ENCODE peak calls at places on chromosomes 11 and 22, in five cellular contexts. F is uterus; Z is adrenal gland; P is effector memory CD4-positive, alpha-beta T cell; I is sigmoid colon. E is an unnamed sample.

GRCh38 chr22:39545310-39546063 is 12.9 kb upstream of the RPS19BP1 start:
- DNase-seq in P (no peak), Z (no peak), I (no peak), F (no peak), E (peak; percentile 65)

GRCh38 chr11:76686261-76687079 is 15.9 kb upstream of the LRRC32 start:
- DNase-seq in P (no peak), I (no peak), Z (no peak), F (no peak), E (no peak)

GRCh38 chr11:77993902-77994301 is 566 bp downstream of the INTS4 start:
- DNase-seq in Z (no peak), F (no peak), P (no peak), I (no peak), E (no peak)

GRCh38 chr22:47633111-47633510 is 870.7 kb downstream of the TBC1D22A start:
- DNase-seq in Z (no peak), I (no peak), P (no peak), F (no peak), E (no peak)

GRCh38 chr22:33923660-33924246 is 3.5 kb upstream of the LARGE1 start:
- DNase-seq in I (peak; percentile 75), F (peak; percentile 77), Z (peak; percentile 85), P (no peak), E (peak; percentile 56)

GRCh38 chr11:14055936-14056335 is 93.4 kb downstream of the SPON1 start:
- DNase-seq in Z (no peak), F (no peak), P (no peak), I (no peak), E (no peak)

GRCh38 chr11:77879218-77879617 is 58.3 kb downstream of the AAMDC start:
- DNase-seq in Z (no peak), I (peak; percentile 82), F (peak; percentile 47), P (no peak), E (no peak)

GRCh38 chr11:31764766-31765165 is 46.4 kb downstream of the PAX6 start:
- DNase-seq in I (no peak), P (no peak), Z (no peak), F (no peak), E (no peak)

GRCh38 chr11:26621147-26621546 is 49.1 kb upstream of the MUC15 start:
- DNase-seq in F (no peak), Z (no peak), I (no peak), P (no peak), E (no peak)

GRCh38 chr11:128469220-128469619 is 118.1 kb downstream of the ETS1 start:
- DNase-seq in F (no peak), P (no peak), Z (no peak), I (no peak), E (no peak)
- H3K4me1 ChIP-seq in F (no peaks in the 10 kb centered on the region), P (peaks cover 94% of the 10 kb centered on the region), Z (peaks cover 6% of the 10 kb centered on the region), I (peaks cover 38% of the 10 kb centered on the region), E (no peaks in the 10 kb centered on the region)

GRCh38 chr22:20175597-20175900 is 24.7 kb upstream of the CCDC188 start:
- DNase-seq in P (no peak), I (no peak), Z (no peak), F (no peak), E (no peak)

GRCh38 chr22:20178075-20178921 is 27.4 kb upstream of the CCDC188 start:
- DNase-seq in I (no peak), F (no peak), Z (no peak), P (no peak), E (no peak)

GRCh38 chr22:20177217-20177911 is 26.5 kb upstream of the CCDC188 start:
- DNase-seq in Z (no peak), F (no peak), I (no peak), P (no peak), E (no peak)

GRCh38 chr22:20174785-20175596 is 24.1 kb upstream of the CCDC188 start:
- DNase-seq in I (no peak), F (no peak), Z (no peak), P (no peak), E (no peak)

DNA sequence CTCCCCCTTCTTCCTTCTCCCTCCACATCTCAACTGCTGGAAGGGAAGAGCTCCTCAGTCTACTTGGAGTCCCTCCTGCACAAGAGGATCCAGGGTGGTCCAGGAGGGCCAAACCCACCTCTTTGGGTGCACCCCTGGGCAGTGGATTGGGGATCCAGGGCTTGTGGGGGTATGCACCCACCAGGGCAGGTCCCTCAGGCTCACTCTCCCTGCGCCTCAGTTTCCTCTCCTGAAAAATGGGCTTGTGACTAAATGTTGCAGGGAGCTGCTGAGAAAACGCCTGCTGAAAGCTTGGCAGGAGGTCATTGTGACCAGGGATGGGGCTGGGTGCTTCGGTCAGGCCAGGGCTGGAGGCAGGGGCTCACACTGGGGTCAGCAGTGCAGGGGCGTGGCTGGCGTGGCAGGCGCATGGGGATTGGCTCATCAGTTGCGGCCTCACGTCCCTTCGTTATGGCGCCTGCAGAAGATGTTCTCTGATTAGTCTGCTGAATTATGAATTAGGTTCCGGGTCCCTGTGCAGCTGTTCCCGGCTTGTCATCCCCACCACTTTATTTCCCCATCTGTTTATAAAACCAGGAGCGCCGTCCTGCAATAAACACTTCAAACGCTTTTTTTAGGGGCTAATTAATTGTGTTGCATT is 25.7 kb upstream of the CCDC188 start:
- DNase-seq in P (no peak), F (no peak), I (no peak), Z (no peak), E (no peak)
- H3K4me3 ChIP-seq in P (no peak overlapping the region), F (no peak overlapping the region), I (no peak overlapping the region), Z (no peak overlapping the region), E (no peak overlapping the region)

DNA sequence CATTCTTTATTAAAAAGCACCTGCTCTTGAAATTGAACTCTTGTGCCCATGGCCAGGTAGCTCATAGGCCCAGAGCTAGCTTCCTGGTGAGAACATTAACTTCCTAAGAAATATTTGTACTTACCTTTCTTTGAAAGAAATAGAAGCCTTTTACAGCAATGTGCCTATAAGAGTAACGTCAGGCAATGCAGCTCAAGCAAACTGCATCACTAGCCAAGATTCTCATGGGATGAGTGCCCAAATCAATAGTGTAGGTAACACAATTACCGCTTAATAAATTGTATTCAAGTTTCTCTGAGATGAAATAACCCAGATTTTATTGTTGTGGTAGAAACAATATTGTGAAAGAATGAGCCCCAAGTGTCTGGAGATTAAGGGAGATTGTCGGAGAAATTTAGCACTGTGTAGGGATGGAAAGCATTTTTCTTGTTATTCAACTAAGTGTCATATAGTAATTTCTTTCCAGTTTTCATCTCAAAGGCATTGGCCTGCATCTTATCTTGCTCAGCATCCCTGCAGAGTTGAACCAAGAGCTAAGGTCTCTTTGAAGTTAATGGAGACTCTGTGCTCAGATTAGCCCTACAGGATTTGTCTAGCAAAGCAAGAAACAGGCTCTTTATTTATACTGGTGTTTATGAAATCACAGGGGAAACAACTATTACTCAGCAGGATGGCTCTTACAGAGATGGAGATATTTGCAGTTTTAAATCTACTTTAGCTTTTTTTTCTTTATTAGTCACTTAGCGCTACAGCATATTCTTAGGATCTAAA is 321.0 kb upstream of the PDGFD start:
- DNase-seq in P (no peak), I (no peak), Z (no peak), F (no peak), E (no peak)
- H3K27ac ChIP-seq in P (no peak overlapping the region), I (no peak overlapping the region), Z (no peak overlapping the region), F (no peak overlapping the region), E (no peak overlapping the region)

DNA sequence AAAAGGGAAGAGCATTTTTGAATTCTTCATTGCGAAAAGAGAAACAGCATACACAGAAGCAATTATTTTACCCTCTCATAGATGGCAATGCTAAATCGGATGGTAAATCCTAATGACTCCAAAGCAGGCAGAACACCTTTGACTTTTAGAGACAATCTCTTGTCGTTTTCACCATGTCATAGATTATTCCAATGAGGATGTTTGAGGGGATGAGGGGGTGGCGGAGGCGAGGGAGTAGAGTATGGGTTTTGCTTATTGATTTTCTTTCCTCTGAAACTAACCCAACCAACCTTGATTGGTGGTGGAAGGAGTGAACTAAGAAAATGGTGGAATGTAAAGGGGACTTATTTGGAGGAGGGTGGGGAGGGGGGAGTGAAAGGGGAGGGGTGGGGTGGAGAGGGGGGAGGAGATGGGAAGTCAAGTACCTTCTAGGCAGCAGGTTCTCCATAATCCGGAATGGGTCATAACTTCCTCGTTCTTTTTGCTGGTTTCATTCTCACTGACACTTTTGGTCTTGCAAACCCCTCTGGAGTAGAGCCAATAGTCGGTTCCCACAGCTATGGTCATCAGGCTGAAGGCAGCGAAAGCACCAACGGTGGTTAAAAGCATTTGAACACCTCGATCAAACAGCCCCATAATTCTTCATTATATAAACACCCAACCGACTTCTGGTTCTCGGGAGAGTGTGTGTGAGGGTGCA is 1.5 kb downstream of the CACNG2 start:
- DNase-seq in P (no peak), Z (no peak), I (no peak), F (no peak), E (no peak)
- H3K4me1 ChIP-seq in P (no peaks in the 10 kb centered on the region), Z (no peaks in the 10 kb centered on the region), I (peaks cover 10% of the 10 kb centered on the region), F (no peaks in the 10 kb centered on the region), E (no peaks in the 10 kb centered on the region)

GRCh38 chr11:70078796-70079616 is 889 bp downstream of the ANO1 start:
- DNase-seq in F (no peak), I (peak; percentile 64), Z (no peak), P (no peak), E (no peak)
- H3K4me3 ChIP-seq in F (peak overlapping the region; percentile 33), I (peak overlapping the region; percentile 22), Z (no peak overlapping the region), P (no peak overlapping the region), E (no peak overlapping the region)

GRCh38 chr11:114318361-114318760 is 22.2 kb downstream of the NNMT start:
- DNase-seq in I (no peak), F (no peak), P (no peak), Z (no peak), E (no peak)
- H3K27ac ChIP-seq in I (no peak overlapping the region), F (peak overlapping the region; percentile 73), P (no peak overlapping the region), Z (no peak overlapping the region), E (no peak overlapping the region)

GRCh38 chr11:126081915-126082250 is 19.2 kb upstream of the CDON start:
- DNase-seq in P (no peak), Z (no peak), F (no peak), I (no peak), E (no peak)
- H3K4me1 ChIP-seq in P (peaks cover 12% of the 10 kb centered on the region), Z (no peaks in the 10 kb centered on the region), F (no peaks in the 10 kb centered on the region), I (peaks cover 26% of the 10 kb centered on the region), E (peaks cover 16% of the 10 kb centered on the region)

DNA sequence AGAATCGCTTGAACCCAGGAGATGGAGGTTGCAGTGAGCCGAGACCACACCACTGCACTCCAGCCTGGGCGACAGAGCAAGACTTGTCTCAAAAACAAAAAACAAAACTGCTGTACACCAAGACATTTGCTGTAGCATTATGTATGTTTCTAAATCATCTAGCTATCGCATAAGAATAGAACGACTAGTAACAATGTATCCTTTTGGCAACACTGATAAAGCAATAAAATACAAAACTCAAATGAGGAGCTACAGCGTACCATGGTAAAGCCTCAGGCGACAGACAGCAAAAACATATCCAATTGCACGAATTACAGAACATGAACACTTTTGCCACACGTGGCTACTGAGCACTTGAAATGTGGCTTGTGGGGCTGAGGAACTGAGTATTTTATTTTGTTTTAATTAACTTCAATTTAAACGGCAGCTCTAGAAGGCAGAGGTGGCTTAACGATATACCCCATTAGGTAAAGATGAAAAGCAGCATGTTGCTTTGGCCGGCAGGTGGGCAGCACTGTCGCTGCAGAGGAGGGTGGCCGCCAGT is 2.3 kb downstream of the TUBGCP6 start:
- DNase-seq in Z (no peak), I (no peak), P (no peak), F (no peak), E (no peak)
- H3K4me3 ChIP-seq in Z (no peak overlapping the region), I (peak overlapping the region; percentile 84), P (peak overlapping the region; percentile 28), F (peak overlapping the region; percentile 67), E (peak overlapping the region; percentile 70)